ENCODE peak calls at places on chromosomes 5 and 9, in nine cellular contexts. G, N, Y, E, F, A, Z, C and P are unnamed samples.

GRCh38 chr9:101381833-101382342 is 2.9 kb downstream of the BAAT start:
- DNase-seq in G (no peak), N (no peak), Y (no peak), E (no peak), F (no peak), A (no peak), Z (no peak), C (no peak), P (no peak)

GRCh38 chr9:91298304-91298703 is 63.4 kb downstream of the AUH start:
- DNase-seq in G (no peak), N (no peak), Y (no peak), E (no peak), F (no peak), A (no peak), Z (peak; percentile 84), C (no peak), P (no peak)

GRCh38 chr5:91464886-91465646 is 81.9 kb upstream of the ARRDC3 start:
- DNase-seq in G (no peak), N (no peak), Y (no peak), E (no peak), F (no peak), A (no peak), Z (peak; percentile 10), C (no peak), P (no peak)

GRCh38 chr5:32664523-32664922 is 46.6 kb upstream of the NPR3 start:
- DNase-seq in G (no peak), N (no peak), Y (no peak), E (no peak), F (no peak), A (no peak), Z (no peak), C (no peak), P (no peak)

GRCh38 chr9:111815200-111816070 is 20.7 kb upstream of the SHOC1 start:
- DNase-seq in G (no peak), N (no peak), Y (no peak), E (no peak), F (no peak), A (no peak), Z (no peak), C (peak; percentile 43), P (no peak)

GRCh38 chr5:166499452-166500240 is 1791.8 kb upstream of the WWC1 start:
- DNase-seq in G (no peak), N (no peak), Y (no peak), E (no peak), F (no peak), A (no peak), Z (peak; percentile 25), C (no peak), P (no peak)

GRCh38 chr5:96975656-96976055 is 39.8 kb downstream of the LNPEP start:
- DNase-seq in G (no peak), N (no peak), Y (no peak), E (no peak), F (no peak), A (no peak), Z (no peak), C (no peak), P (no peak)

GRCh38 chr5:133120156-133120750 is 68.4 kb downstream of the HSPA4 start:
- DNase-seq in G (no peak), N (no peak), Y (no peak), E (no peak), F (no peak), A (no peak), Z (no peak), C (no peak), P (no peak)

GRCh38 chr9:129170229-129170628 is 7.8 kb downstream of the IER5L start:
- DNase-seq in G (no peak), N (no peak), Y (no peak), E (no peak), F (no peak), A (no peak), Z (peak; percentile 48), C (peak; percentile 70), P (peak; percentile 36)

GRCh38 chr5:159768243-159768642 is 148.0 kb upstream of the ADRA1B start:
- DNase-seq in G (no peak), N (no peak), Y (no peak), E (no peak), F (no peak), A (no peak), Z (peak; percentile 57), C (no peak), P (no peak)

GRCh38 chr9:131484051-131484445 is 18.7 kb upstream of the POMT1 start:
- DNase-seq in G (no peak), N (no peak), Y (no peak), E (no peak), F (no peak), A (no peak), Z (no peak), C (no peak), P (no peak)

GRCh38 chr9:114169940-114170791 is 14.8 kb downstream of the COL27A1 start:
- DNase-seq in G (no peak), N (no peak), Y (no peak), E (no peak), F (no peak), A (no peak), Z (no peak), C (no peak), P (no peak)

GRCh38 chr9:87212563-87213154 is 265.4 kb upstream of the GAS1 start:
- DNase-seq in G (no peak), N (no peak), Y (no peak), E (no peak), F (no peak), A (no peak), Z (peak; percentile 51), C (peak; percentile 53), P (peak; percentile 58)